ENCODE peak calls at places on chromosomes 11 and 22, in four cellular contexts. G is RWPE2; A is activated CD8-positive, alpha-beta memory T cell treated with anti-CD3 and anti-CD28 coated beads for 1 hour; P is H7. L is an unnamed sample.

GRCh38 chr11:77884186-77884828 is 63.4 kb downstream of the AAMDC start:
- DNase-seq in G (no peak), A (no peak), P (no peak), L (no peak)

GRCh38 chr22:46737976-46738641 is at the start of gene CERK:
- DNase-seq in G (no peak), A (peak), P (peak), L (no peak)

GRCh38 chr22:23915230-23915754 is 21.1 kb downstream of the MIF start:
- DNase-seq in G (no peak), A (no peak), P (no peak), L (no peak)

GRCh38 chr11:72069787-72070251 is 10.5 kb downstream of the NUMA1 start:
- DNase-seq in G (peak), A (no peak), P (no peak), L (no peak)

GRCh38 chr11:35163209-35163608 is 24.2 kb downstream of the CD44 start:
- DNase-seq in G (no peak), A (no peak), P (no peak), L (no peak)

GRCh38 chr11:2931771-2932738 is 2.8 kb upstream of the PHLDA2 start:
- DNase-seq in G (no peak), A (no peak), P (peak), L (peak)

GRCh38 chr22:48820481-48821345 is 1007.0 kb downstream of the BRD1 start:
- DNase-seq in G (no peak), A (no peak), P (peak), L (peak)

GRCh38 chr22:24427500-24428164 is at the start of gene ADORA2A:
- DNase-seq in G (no peak), A (peak), P (peak), L (peak)

GRCh38 chr22:20747223-20747622 is 26.7 kb upstream of the SERPIND1 start:
- DNase-seq in G (no peak), A (no peak), P (no peak), L (no peak)

GRCh38 chr22:29816539-29816938 is 21.5 kb downstream of the ASCC2 start:
- DNase-seq in G (no peak), A (no peak), P (no peak), L (no peak)

GRCh38 chr11:101478587-101479375 is 105.0 kb downstream of the TRPC6 start:
- DNase-seq in G (no peak), A (no peak), P (no peak), L (no peak)

GRCh38 chr22:35861451-35861850 is 143.8 kb downstream of the APOL5 start:
- DNase-seq in G (no peak), A (no peak), P (no peak), L (no peak)

L was measured in chondrocyte.